ENCODE peak calls at places on chromosome 19, in six cellular contexts. H is GM23338; M is H9; J is HCT116; U is CD8-positive, alpha-beta memory T cell; T is tibial nerve. A is an unnamed sample. For H3K4me1, the result is how much of the 10 kb centered on the place peaks cover.

GRCh38 chr19:55386515-55386947 is 799 bp downstream of the RPL28 start:
- DNase-seq in T (no peak), J (no peak), H (no peak), U (no peak), M (no peak), A (no peak)

GRCh38 chr19:1027020-1027952 is 878 bp downstream of the CNN2 start:
- DNase-seq in J (no peak), H (no peak), M (no peak), T (no peak), U (no peak), A (no peak)

GRCh38 chr19:49949735-49950589 is 11.0 kb downstream of the SIGLEC11 start:
- DNase-seq in M (no peak), T (no peak), H (no peak), U (no peak), J (no peak), A (peak)

GRCh38 chr19:55069137-55069858 is 6.3 kb upstream of the RDH13 start:
- DNase-seq in J (no peak), T (no peak), H (peak), M (peak), U (no peak), A (no peak)

GRCh38 chr19:35040826-35041547 is 534 bp upstream of the HPN start:
- DNase-seq in U (no peak), T (peak), H (peak), J (no peak), M (peak), A (peak)

GRCh38 chr19:50844296-50844935 is 10.3 kb upstream of the KLK3 start:
- DNase-seq in M (no peak), T (no peak), H (no peak), U (no peak), J (no peak), A (no peak)

GRCh38 chr19:4851551-4852290 is 15.7 kb downstream of the PLIN3 start:
- DNase-seq in T (peak), U (peak), M (peak), J (no peak), H (peak), A (peak)

GRCh38 chr19:6750062-6750461 is 10.6 kb downstream of the TRIP10 start:
- DNase-seq in U (no peak), H (no peak), J (no peak), M (no peak), T (no peak), A (no peak)

GRCh38 chr19:51703655-51704515 is 10.8 kb downstream of the SPACA6 start:
- DNase-seq in M (peak), J (peak), H (peak), T (peak), U (peak), A (peak)

GRCh38 chr19:10305139-10305806 is 4.3 kb downstream of the ZGLP1 start:
- DNase-seq in U (no peak), J (no peak), H (no peak), M (no peak), T (no peak), A (peak)

GRCh38 chr19:1632462-1633268 is 19.8 kb downstream of the TCF3 start:
- DNase-seq in H (no peak), M (no peak), J (no peak), T (no peak), U (no peak), A (no peak)

GRCh38 chr19:12778905-12779161 is 3.5 kb upstream of the HOOK2 start:
- DNase-seq in T (no peak), J (no peak), H (peak), M (no peak), U (no peak), A (no peak)

GRCh38 chr19:6531956-6532243 is 1.1 kb downstream of the TNFSF9 start:
- DNase-seq in T (no peak), H (no peak), U (no peak), J (no peak), M (no peak), A (no peak)

GRCh38 chr19:52398091-52398461 is 427 bp downstream of the ZNF528 start:
- DNase-seq in M (no peak), J (no peak), U (no peak), T (no peak), H (peak), A (peak)

GRCh38 chr19:48348039-48348438 is 15.7 kb downstream of the TMEM143 start:
- DNase-seq in U (no peak), M (no peak), T (no peak), H (no peak), J (no peak), A (no peak)

GRCh38 chr19:55147408-55148251 is 1.4 kb downstream of the TNNT1 start:
- DNase-seq in U (no peak), H (peak), T (no peak), J (no peak), M (peak), A (no peak)

GRCh38 chr19:55554749-55555152 is 9.4 kb upstream of the SBK3 start:
- DNase-seq in H (no peak), J (no peak), U (no peak), T (no peak), M (no peak), A (no peak)

GRCh38 chr19:31338069-31338767 is 11.0 kb downstream of the TSHZ3 start:
- DNase-seq in J (no peak), H (peak), T (peak), U (no peak), M (peak), A (no peak)

GRCh38 chr19:44657211-44657921 is 13.7 kb downstream of the PVR start:
- DNase-seq in U (peak), T (peak), M (peak), H (peak), J (no peak), A (peak)

GRCh38 chr19:41018736-41019290 is 27.7 kb downstream of the CYP2B6 start:
- DNase-seq in T (no peak), J (no peak), H (no peak), M (no peak), U (no peak), A (no peak)

GRCh38 chr19:56141416-56141992 is 417 bp downstream of the ZNF444 start:
- DNase-seq in M (no peak), J (no peak), U (peak), T (no peak), H (peak), A (no peak)

GRCh38 chr19:51777570-51778460 is 16.8 kb downstream of the FPR2 start:
- DNase-seq in H (peak), M (peak), U (no peak), J (peak), T (peak), A (peak)

GRCh38 chr19:1455002-1455335 is 5.0 kb downstream of the APC2 start:
- DNase-seq in J (no peak), U (no peak), H (no peak), M (no peak), T (no peak), A (no peak)

GRCh38 chr19:8306235-8307054 is 1.7 kb downstream of the CD320 start:
- DNase-seq in M (no peak), T (peak), U (no peak), J (no peak), H (no peak), A (peak)

GRCh38 chr19:18792661-18793060 is 1.6 kb upstream of the COMP start:
- DNase-seq in J (no peak), T (no peak), U (no peak), M (no peak), H (no peak), A (no peak)

GRCh38 chr19:17706750-17707181 is 12.5 kb upstream of the MAP1S start:
- DNase-seq in T (no peak), J (peak), M (peak), H (peak), U (no peak), A (no peak)

GRCh38 chr19:37309834-37310575 is 60.9 kb upstream of the ZNF527 start:
- DNase-seq in T (no peak), U (no peak), J (no peak), M (no peak), H (peak), A (no peak)

GRCh38 chr19:6556043-6556449 is 25.2 kb downstream of the TNFSF9 start:
- DNase-seq in H (no peak), J (no peak), T (no peak), M (no peak), U (no peak), A (no peak)

GRCh38 chr19:57099199-57099661 is 20.6 kb upstream of the USP29 start:
- DNase-seq in T (peak), H (peak), M (peak), J (peak), U (peak), A (peak)

GRCh38 chr19:54388001-54388802 is 23.5 kb upstream of the LAIR1 start:
- DNase-seq in J (no peak), M (no peak), H (peak), U (no peak), T (no peak), A (no peak)

GRCh38 chr19:43265664-43266025 is 3.7 kb downstream of the PSG9 start:
- DNase-seq in T (no peak), H (no peak), J (no peak), U (no peak), M (no peak), A (no peak)
- H3K27ac ChIP-seq in T (no peak), H (no peak), J (peak), U (no peak), M (no peak), A (no peak)

GRCh38 chr19:16373539-16373938 is 48.9 kb downstream of the KLF2 start:
- DNase-seq in J (no peak), T (peak), M (no peak), U (no peak), H (no peak), A (peak)
- H3K4me1 ChIP-seq in J (under half), T (under half), M (under half), U (half or more), H (under half), A (under half)

GRCh38 chr19:38706792-38707511 is 37.3 kb downstream of the CAPN12 start:
- DNase-seq in H (peak), T (no peak), M (peak), J (no peak), U (no peak), A (no peak)

GRCh38 chr19:38709119-38709518 is 35.2 kb downstream of the CAPN12 start:
- DNase-seq in J (no peak), T (no peak), M (no peak), U (no peak), H (no peak), A (no peak)

GRCh38 chr19:38707512-38708114 is 36.7 kb downstream of the CAPN12 start:
- DNase-seq in T (no peak), M (no peak), H (no peak), U (no peak), J (no peak), A (peak)

GRCh38 chr19:38709671-38710415 is 34.4 kb downstream of the CAPN12 start:
- DNase-seq in M (no peak), J (no peak), U (no peak), H (no peak), T (no peak), A (no peak)

DNA sequence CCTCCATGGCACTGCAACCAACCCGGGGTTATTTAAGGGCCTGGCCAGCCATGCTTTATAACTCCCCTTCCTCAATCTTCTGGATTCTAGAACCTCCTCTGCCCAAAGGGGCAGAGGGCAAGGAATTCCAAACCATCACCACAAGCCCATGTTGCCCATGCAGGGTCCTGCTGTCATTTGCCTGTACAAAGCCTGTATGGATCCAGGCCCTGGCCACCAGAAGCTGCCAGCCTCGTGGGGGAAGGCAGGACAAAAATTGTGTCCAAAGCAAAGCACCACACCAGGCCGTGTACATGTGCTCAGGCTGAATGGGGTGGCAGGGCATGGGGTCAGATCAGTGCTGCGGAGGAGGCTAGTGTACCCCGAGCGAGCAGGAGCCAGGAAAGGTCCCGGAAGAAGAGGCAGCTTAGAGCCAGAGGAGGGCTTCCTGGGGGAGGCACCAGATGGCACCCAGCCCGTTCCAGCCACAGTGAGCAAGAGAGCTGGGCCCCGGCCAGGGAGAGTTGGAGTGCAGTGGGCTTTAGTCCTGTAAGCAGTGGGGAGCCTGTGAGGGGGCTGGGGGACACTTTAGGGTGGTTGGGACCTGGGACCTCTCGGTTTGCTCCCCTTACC is 35.8 kb downstream of the CAPN12 start:
- DNase-seq in T (no peak), J (no peak), U (no peak), H (no peak), M (no peak), A (no peak)
- H3K27ac ChIP-seq in T (peak), J (no peak), U (no peak), H (no peak), M (no peak), A (peak)

GRCh38 chr19:13850910-13851753 is 25.8 kb upstream of the NANOS3 start:
- DNase-seq in H (no peak), M (peak), T (peak), J (peak), U (peak), A (peak)
- H3K4me1 ChIP-seq in H (under half), M (under half), T (under half), J (half or more), U (under half), A (under half)

DNA sequence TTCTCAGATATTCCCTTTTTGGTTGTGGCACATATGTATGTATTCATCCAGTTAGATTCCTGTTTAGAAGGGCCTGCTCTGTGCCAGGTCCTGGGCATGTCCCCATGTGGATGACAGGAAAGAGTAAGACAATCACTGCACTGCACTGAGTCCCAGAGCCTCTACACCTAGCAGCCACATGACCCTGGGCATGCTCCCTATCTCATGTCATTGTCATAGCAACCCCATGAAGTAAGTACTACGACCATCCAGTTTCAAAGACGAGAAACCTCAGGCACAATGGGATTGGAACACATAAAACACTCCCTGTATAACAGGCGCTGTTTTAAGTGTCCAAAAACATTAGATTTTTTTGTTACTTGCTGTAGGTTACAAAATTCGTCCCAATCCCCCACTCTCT is 594.4 kb downstream of the UQCRFS1 start:
- DNase-seq in U (no peak), J (no peak), M (no peak), T (no peak), H (no peak), A (no peak)
- H3K27ac ChIP-seq in U (no peak), J (no peak), M (no peak), T (no peak), H (no peak), A (no peak)

DNA sequence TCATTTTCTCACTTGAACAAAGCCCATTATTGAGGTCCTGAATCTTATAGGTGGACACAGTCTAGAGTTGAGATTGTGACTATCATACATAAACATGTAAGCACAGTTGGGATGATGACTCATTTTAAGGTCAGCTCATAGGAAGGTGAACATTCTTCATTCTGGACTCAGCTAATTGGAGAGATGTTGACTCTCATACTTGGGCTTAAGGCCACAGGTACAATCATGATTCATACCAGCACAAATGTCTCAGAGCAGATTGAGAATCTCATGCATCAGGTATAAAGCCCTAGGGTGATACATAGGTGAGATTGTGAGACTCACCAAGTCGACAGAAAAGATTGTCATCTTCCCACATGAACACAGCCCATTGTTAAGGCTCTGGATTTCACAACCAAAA is 62.3 kb upstream of the ZNF724 start:
- DNase-seq in J (no peak), H (no peak), T (no peak), U (no peak), M (no peak), A (no peak)
- H3K4me1 ChIP-seq in J (under half), H (under half), T (under half), U (under half), M (under half), A (under half)

GRCh38 chr19:15498910-15499309 is 9.4 kb upstream of the CYP4F22 start:
- DNase-seq in M (peak), U (no peak), J (peak), T (no peak), H (peak), A (no peak)
- H3K27ac ChIP-seq in M (no peak), U (no peak), J (no peak), T (no peak), H (no peak), A (no peak)

DNA sequence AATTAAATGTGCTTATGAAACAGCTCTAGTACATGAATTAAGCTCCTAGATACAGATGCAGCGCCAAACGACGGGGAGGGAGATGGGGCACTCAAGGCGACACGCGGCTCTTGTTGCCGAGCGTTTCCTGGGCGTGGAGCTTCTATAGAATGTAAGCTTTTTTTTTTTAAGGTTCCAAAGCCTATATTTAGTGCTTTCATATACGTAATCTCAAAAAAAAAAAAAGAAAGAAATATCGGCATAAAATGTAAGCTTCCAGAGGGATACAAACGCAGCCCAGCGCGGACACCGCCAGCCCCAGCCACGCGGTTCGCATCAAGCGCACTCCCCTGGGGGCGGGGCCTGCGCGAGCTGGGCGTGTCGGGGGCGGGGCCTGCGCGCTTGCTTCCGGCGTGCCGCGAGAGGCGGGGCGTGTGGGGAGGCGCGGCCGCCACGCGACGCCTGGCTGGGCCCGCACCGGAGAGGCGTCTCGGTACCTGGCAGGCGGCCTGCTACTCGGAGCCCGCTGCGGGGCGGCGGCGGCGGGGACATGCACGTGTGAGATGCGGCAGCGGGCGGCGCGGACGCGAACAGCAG is at the start of gene URI1:
- DNase-seq in U (peak), H (peak), M (peak), T (peak), J (peak), A (peak)
- H3K4me1 ChIP-seq in U (under half), H (under half), M (under half), T (under half), J (under half), A (under half)

GRCh38 chr19:45901432-45901903 is 945 bp downstream of the MYPOP start:
- DNase-seq in U (peak), T (peak), M (peak), J (no peak), H (peak), A (peak)

GRCh38 chr19:45902651-45903625 is 525 bp upstream of the MYPOP start:
- DNase-seq in J (peak), M (peak), T (peak), U (peak), H (peak), A (peak)

GRCh38 chr19:45900661-45901431 is 1.6 kb downstream of the MYPOP start:
- DNase-seq in U (no peak), J (no peak), M (peak), T (no peak), H (peak), A (no peak)

GRCh38 chr19:45899919-45900589 is 2.4 kb downstream of the MYPOP start:
- DNase-seq in J (no peak), U (no peak), H (no peak), T (no peak), M (no peak), A (no peak)

DNA sequence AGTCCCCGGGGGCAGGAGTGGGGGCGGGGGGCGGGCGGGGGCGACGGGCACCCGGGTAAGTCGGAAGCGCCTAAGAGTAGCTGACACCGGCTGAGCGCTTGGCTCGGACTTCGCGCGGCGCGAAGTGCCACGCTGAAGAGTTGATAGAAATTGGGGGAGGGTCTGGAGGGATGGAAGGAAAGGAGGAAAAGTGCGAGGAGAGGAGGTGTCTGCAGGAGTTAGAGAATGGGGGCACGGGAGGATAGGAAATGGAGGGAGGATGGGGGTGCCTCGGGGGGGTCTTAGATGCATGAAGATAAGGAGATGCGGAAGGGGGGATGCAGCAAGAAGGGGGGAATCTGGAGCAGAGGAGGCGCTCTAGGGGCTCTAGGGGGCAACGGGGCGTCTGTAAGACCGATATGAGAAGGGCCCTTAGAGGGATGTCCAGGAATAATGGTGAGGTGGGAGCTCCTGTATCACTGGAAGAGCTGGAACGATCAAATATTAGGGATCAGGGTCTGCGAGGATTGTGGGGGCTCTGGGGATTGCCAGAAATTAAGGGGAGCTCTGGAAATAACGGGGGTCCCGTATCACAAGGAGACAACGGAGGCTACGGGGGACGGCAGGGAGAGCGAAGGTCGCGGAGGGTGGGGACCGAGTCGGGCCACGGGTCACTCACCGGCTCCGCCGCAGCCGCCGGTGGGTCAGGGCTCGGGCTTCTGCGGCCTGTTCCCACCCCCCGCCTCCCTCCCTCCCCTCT is at the start of gene MYPOP:
- DNase-seq in H (peak), J (no peak), M (peak), T (peak), U (no peak), A (no peak)
- H3K27ac ChIP-seq in H (peak), J (peak), M (no peak), T (peak), U (peak), A (no peak)